ENCODE peak calls at places on chromosomes 6 and 20, in six cellular contexts. V is fibroblast of lung; P is GM23338; M is PC-3; J is lower lobe of right lung; Y is CD8-positive, alpha-beta T cell. F is an unnamed sample.
A peak's percentile ranks its signal among the peaks of the same experiment; 100 is the strongest.

GRCh38 chr6:68194846-68195478 is 440.1 kb upstream of the ADGRB3 start:
- DNase-seq in V (no peak), P (no peak), M (peak; percentile 2), J (no peak), Y (no peak), F (no peak)

GRCh38 chr6:17962436-17963031 is 24.9 kb downstream of the KIF13A start:
- DNase-seq in V (peak; percentile 93), P (no peak), M (no peak), J (peak; percentile 53), Y (no peak), F (peak; percentile 91)

GRCh38 chr20:35174458-35175216 is 2.8 kb downstream of the PROCR start:
- DNase-seq in V (no peak), P (peak; percentile 81), M (no peak), J (no peak), Y (no peak), F (no peak)

GRCh38 chr20:19974621-19975435 is 42.3 kb upstream of the NAA20 start:
- DNase-seq in V (peak; percentile 97), P (no peak), M (peak; percentile 87), J (peak; percentile 91), Y (no peak), F (peak; percentile 97)

GRCh38 chr6:160041608-160042007 is 72.7 kb downstream of the IGF2R start:
- DNase-seq in V (peak; percentile 88), P (no peak), M (peak; percentile 75), J (peak; percentile 77), Y (no peak), F (peak; percentile 94)

GRCh38 chr20:19583532-19584175 is 174.4 kb upstream of the RIN2 start:
- DNase-seq in V (peak; percentile 50), P (peak; percentile 91), M (peak; percentile 65), J (peak; percentile 84), Y (peak; percentile 27), F (peak; percentile 11)

GRCh38 chr6:148177589-148178233 is 164.9 kb upstream of the SASH1 start:
- DNase-seq in V (peak; percentile 72), P (peak; percentile 87), M (peak; percentile 74), J (peak; percentile 75), Y (no peak), F (peak; percentile 83)

GRCh38 chr20:63696311-63696627 is 183 bp upstream of the TNFRSF6B start:
- DNase-seq in V (peak; percentile 25), P (peak; percentile 82), M (peak; percentile 61), J (peak; percentile 45), Y (peak; percentile 44), F (no peak)

GRCh38 chr20:48903705-48904104 is 17.8 kb upstream of the ARFGEF2 start:
- DNase-seq in V (no peak), P (no peak), M (no peak), J (no peak), Y (no peak), F (no peak)

GRCh38 chr6:236519-236918 is 55.8 kb upstream of the DUSP22 start:
- DNase-seq in V (no peak), P (no peak), M (no peak), J (no peak), Y (no peak), F (no peak)

GRCh38 chr6:33301877-33302276 is 3.1 kb upstream of the RGL2 start:
- DNase-seq in V (no peak), P (no peak), M (no peak), J (no peak), Y (no peak), F (no peak)

GRCh38 chr6:151412905-151413304 is 21.5 kb upstream of the ZBTB2 start:
- DNase-seq in V (no peak), P (no peak), M (no peak), J (no peak), Y (no peak), F (no peak)

GRCh38 chr20:63498950-63499332 is at the start of gene EEF1A2:
- DNase-seq in V (no peak), P (no peak), M (peak; percentile 62), J (no peak), Y (peak; percentile 49), F (no peak)

GRCh38 chr6:33699131-33699530 is 12.4 kb downstream of the UQCC2 start:
- DNase-seq in V (no peak), P (no peak), M (no peak), J (peak; percentile 39), Y (no peak), F (no peak)

GRCh38 chr6:107968081-107968480 is 10.1 kb upstream of the SEC63 start:
- DNase-seq in V (no peak), P (no peak), M (no peak), J (no peak), Y (no peak), F (no peak)

GRCh38 chr6:44000164-44000842 is 126.9 kb downstream of the MRPL14 start:
- DNase-seq in V (peak; percentile 51), P (peak; percentile 53), M (no peak), J (peak; percentile 87), Y (no peak), F (no peak)

GRCh38 chr6:16876201-16876600 is 114.9 kb upstream of the ATXN1 start:
- DNase-seq in V (no peak), P (no peak), M (no peak), J (no peak), Y (no peak), F (no peak)

DNA sequence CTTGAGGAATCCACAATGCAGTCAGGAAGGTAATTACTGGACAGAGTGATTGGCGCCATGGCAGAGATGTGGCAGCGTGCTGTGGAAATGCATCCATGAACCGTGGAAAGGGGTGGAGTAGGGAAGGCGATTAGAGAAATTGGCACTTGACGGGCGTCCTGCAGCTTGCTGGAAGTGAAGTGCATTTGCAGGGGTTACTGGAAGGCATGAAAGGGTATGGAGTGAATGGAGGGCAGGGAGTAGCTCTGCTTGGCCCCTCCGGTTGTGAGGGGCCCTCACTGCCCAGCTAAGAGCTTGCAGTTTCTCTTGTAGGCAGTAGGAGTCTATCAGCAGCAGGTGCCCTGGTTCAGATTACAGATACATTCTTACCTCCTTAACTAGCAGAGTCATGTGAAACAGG is 122.5 kb upstream of the TIAM2 start:
- DNase-seq in V (no peak), P (peak; percentile 73), M (no peak), J (no peak), Y (no peak), F (no peak)
- TF ChIP-seq CTCF in V (no peak), P (peak; percentile 29), M (no peak), J (no peak), Y (no peak), F (no peak)

DNA sequence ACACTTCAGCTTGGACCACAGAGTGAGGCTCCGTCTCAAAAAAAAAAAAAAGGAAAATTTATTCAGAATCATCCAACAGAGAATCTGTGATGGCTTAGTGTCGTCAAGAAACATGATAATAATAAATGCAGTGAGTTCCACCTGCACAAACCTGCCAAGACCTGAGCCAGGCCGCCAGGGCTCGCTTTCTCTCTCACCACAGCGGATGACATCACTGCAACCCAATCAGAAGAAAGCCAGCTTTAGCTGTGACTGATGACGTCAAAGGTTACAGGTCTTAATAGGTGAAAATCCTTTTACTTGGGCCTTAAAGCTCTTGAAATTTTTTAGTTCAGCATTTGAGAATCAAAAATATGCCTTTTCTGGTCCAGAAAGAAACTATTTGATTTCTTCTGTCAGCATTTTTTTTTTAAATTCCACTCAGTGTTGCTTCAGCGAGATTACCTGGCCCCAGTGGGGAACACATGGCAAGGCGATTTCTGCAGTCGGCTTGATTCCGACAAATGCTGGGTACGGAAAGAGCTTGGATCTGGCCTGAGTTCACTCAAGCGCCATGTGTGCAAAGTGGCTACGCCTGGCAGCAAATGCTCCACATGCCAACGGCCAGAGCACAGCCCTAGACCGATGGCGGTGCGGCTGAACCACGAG is 105.8 kb upstream of the QKI start:
- DNase-seq in V (no peak), P (peak; percentile 26), M (no peak), J (no peak), Y (no peak), F (no peak)
- H3K4me3 ChIP-seq in V (no peak overlapping the region), P (no peak overlapping the region), M (peak overlapping the region; percentile 52), J (no peak overlapping the region), Y (no peak overlapping the region), F (no peak overlapping the region)

DNA sequence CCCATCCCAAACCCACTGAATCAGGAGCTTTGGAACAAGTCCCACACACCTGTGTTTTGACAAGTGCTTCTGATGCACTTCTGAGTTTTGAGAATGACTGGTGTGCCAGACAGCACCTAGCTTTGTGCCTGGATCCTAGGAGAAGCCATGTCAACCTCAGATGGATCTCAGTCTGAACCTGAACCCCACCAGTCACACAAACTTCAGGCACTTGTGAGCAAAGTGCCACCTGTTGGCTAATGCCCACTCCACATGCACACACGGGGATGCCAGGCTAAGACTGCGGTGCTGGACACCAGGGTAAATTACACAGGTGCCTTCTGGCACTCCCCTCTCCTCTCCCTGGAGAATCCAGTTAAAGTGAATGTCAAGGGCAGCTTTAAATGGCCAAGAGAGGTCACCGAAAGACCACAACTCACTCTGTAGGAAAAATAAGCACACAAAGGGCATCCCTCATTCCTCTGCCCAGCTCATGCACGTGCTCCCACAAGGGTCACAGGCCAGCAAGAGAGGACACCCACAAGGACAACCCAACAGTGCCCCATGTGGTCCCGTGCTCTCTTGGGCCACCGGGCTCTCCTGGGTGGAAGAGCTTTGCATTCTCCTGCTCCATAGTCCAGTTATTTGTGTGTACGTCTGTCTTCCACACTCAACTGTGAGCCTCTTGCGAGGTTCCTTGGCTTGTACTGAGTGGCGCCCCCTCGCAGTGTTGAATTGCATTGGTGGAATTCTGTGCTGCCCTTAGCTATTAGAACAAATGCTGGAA is 45.6 kb downstream of the TAF8 start:
- DNase-seq in V (no peak), P (peak; percentile 54), M (no peak), J (no peak), Y (no peak), F (no peak)
- TF ChIP-seq CTCF in V (no peak), P (peak; percentile 63), M (peak; percentile 35), J (no peak), Y (no peak), F (no peak)

GRCh38 chr6:36132221-36132895 is 2.0 kb downstream of the MAPK13 start:
- DNase-seq in V (no peak), P (no peak), M (no peak), J (no peak), Y (no peak), F (no peak)

GRCh38 chr6:36128793-36129192 is 1.5 kb upstream of the MAPK13 start:
- DNase-seq in V (no peak), P (no peak), M (no peak), J (no peak), Y (no peak), F (no peak)

GRCh38 chr6:36131517-36132220 is 1.4 kb downstream of the MAPK13 start:
- DNase-seq in V (peak; percentile 86), P (no peak), M (peak; percentile 51), J (no peak), Y (peak; percentile 49), F (peak; percentile 78)

GRCh38 chr6:36129889-36130671 is at the start of gene MAPK13:
- DNase-seq in V (no peak), P (peak; percentile 67), M (peak; percentile 58), J (peak; percentile 71), Y (no peak), F (peak; percentile 54)

DNA sequence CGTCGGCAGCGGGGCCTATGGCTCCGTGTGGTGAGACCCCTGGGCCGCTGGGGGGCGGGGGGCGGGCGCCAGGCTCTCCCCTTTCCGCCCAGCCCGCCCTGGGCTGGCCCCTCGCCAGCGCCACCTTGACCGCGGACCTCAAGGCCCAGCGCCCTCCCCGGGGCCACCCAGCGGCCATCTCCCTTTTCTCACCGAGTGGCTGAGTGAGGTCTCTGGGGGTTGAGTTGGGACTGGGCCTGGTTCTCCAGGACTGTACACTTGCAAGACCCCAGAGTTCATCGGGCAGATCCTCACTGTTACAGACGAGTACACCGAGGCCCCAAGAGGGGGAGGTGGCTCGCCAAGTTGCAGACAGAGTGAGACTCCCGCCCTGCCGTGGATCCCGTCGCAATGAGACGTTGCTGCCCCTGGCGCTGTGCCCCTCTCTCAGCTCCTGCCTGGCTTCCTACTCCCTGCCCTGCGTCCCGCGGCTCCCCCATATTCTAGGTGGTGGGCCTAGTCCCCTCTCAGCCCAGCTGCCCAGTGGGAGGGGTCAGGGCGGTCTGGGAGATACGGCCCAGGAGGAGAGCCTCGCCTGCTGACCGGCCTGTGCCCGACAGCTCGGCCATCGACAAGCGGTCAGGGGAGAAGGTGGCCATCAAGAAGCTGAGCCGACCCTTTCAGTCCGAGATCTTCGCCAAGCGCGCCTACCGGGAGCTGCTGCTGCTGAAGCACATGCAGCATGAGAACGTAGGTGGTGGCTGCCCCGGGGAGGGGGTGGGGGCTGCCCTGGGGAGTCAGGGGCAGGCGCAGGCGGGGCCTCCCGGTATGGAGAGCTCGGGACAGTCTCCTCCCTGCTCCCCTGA is 581 bp downstream of the MAPK13 start:
- DNase-seq in V (no peak), P (peak; percentile 65), M (peak; percentile 60), J (peak; percentile 80), Y (peak; percentile 43), F (no peak)
- H3K4me3 ChIP-seq in V (no peak overlapping the region), P (peak overlapping the region; percentile 66), M (peak overlapping the region; percentile 75), J (peak overlapping the region; percentile 64), Y (peak overlapping the region; percentile 89), F (peak overlapping the region; percentile 37)

F was measured in fibroblast of the aortic adventitia.